ENCODE peak calls at places on chromosomes 11 and 22, in five cellular contexts. I, W, T, Q and N are unnamed samples.
A peak's percentile ranks its signal among the peaks of the same experiment; 100 is the strongest.

GRCh38 chr22:44909241-44909640 is 100.6 kb downstream of the PHF21B start:
- DNase-seq in Q (no peak), W (no peak), I (no peak), T (no peak), N (no peak)

GRCh38 chr11:134480129-134480652 is 68.1 kb upstream of the B3GAT1 start:
- DNase-seq in I (no peak), Q (no peak), W (no peak), T (no peak), N (no peak)

GRCh38 chr11:120890921-120891320 is 133.0 kb upstream of the TBCEL start:
- DNase-seq in T (no peak), I (no peak), W (no peak), Q (no peak), N (no peak)

GRCh38 chr22:28899199-28899853 is 16.0 kb downstream of the ZNRF3 start:
- DNase-seq in W (no peak), T (no peak), I (peak; percentile 20), Q (no peak), N (no peak)

GRCh38 chr22:28341001-28341400 is 338.6 kb downstream of the TTC28 start:
- DNase-seq in T (no peak), W (no peak), Q (no peak), I (peak; percentile 12), N (no peak)

GRCh38 chr11:2165571-2165970 is 4.6 kb upstream of the INS start:
- DNase-seq in W (no peak), I (no peak), T (no peak), Q (no peak), N (no peak)

GRCh38 chr11:45193695-45194094 is 47.3 kb downstream of the PRDM11 start:
- DNase-seq in Q (no peak), T (no peak), W (no peak), I (no peak), N (no peak)

GRCh38 chr11:69154211-69154913 is 1.4 kb upstream of the SMIM38 start:
- DNase-seq in Q (no peak), W (no peak), T (no peak), I (no peak), N (no peak)

GRCh38 chr11:63917685-63918523 is 940 bp upstream of the RCOR2 start:
- DNase-seq in I (no peak), Q (peak; percentile 43), W (no peak), T (peak; percentile 92), N (peak; percentile 82)

DNA sequence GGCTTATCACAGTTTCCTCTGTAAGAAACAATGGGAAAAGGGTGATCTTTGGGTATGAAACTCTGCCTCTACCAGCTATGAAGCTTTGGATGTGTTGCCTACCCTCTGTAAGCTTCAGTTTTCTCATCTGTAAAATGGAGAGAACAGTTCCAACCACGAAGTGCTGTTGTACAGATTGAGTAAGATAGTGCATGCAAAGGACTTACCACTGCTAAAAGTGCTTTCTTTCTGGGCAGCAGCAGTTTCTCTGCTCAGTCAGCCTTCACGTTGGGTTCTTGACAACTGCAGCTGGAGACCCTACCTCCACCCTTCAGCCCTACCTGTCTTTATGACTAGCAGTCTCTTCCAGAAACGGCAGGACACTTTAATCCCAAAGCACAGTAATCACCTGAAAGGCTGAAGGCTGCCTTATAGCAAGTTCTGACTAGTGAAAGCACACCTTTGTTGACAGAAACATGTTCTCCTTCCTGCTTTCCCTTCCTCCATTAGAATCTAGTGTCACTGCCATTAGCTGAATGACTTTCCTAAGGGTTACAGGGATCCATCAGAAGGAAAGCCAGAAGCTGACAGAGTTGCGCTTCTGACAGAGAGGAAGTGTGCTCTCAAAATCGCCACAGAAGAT is 91.4 kb downstream of the RPL27A start:
- DNase-seq in Q (no peak), T (no peak), I (no peak), W (no peak), N (no peak)
- TF ChIP-seq MXI1 in Q (no peak), T (no peak), I (no peak), W (no peak), N (no peak)

GRCh38 chr11:35419713-35420333 is 465 bp upstream of the SLC1A2 start:
- DNase-seq in W (no peak), Q (no peak), I (no peak), T (peak; percentile 71), N (no peak)

GRCh38 chr11:35418847-35419712 is at the start of gene SLC1A2:
- DNase-seq in W (no peak), Q (no peak), I (peak; percentile 19), T (peak; percentile 78), N (no peak)

GRCh38 chr11:35415488-35415887 is 3.9 kb downstream of the SLC1A2 start:
- DNase-seq in Q (no peak), I (no peak), T (no peak), W (no peak), N (no peak)

GRCh38 chr11:35420371-35420770 is 1.0 kb upstream of the SLC1A2 start:
- DNase-seq in I (no peak), W (no peak), T (peak; percentile 19), Q (no peak), N (no peak)

GRCh38 chr11:35418282-35418846 is 994 bp downstream of the SLC1A2 start:
- DNase-seq in W (no peak), I (no peak), Q (no peak), T (peak; percentile 32), N (no peak)
- TF ChIP-seq RAD21 in W (no peak), I (no peak), Q (no peak), T (no peak), N (no peak)

GRCh38 chr22:40428796-40429195 is 58.4 kb downstream of the SGSM3 start:
- DNase-seq in I (no peak), T (no peak), W (no peak), Q (no peak), N (no peak)

GRCh38 chr22:40423882-40424640 is 53.7 kb downstream of the SGSM3 start:
- DNase-seq in T (no peak), I (no peak), Q (no peak), W (no peak), N (no peak)

GRCh38 chr22:40425082-40425481 is 54.7 kb downstream of the SGSM3 start:
- DNase-seq in T (no peak), Q (no peak), I (no peak), W (no peak), N (no peak)

GRCh38 chr22:40429481-40429880 is 59.1 kb downstream of the SGSM3 start:
- DNase-seq in Q (no peak), T (no peak), W (no peak), I (no peak), N (no peak)

GRCh38 chr22:40426671-40427070 is 56.3 kb downstream of the SGSM3 start:
- DNase-seq in W (no peak), Q (no peak), I (peak; percentile 88), T (no peak), N (no peak)
- TF ChIP-seq MXI1 in W (no peak), Q (no peak), I (no peak), T (no peak), N (no peak)

GRCh38 chr11:112965601-112966125 is 4.4 kb downstream of the NCAM1 start:
- DNase-seq in T (no peak), I (no peak), W (no peak), Q (no peak), N (no peak)

GRCh38 chr11:112972399-112973115 is 11.3 kb downstream of the NCAM1 start:
- DNase-seq in I (no peak), Q (no peak), T (no peak), W (no peak), N (no peak)

GRCh38 chr11:112967082-112967481 is 5.9 kb downstream of the NCAM1 start:
- DNase-seq in T (no peak), W (no peak), Q (no peak), I (no peak), N (no peak)

GRCh38 chr11:112971200-112971599 is 10.0 kb downstream of the NCAM1 start:
- DNase-seq in W (no peak), Q (no peak), I (no peak), T (no peak), N (no peak)

DNA sequence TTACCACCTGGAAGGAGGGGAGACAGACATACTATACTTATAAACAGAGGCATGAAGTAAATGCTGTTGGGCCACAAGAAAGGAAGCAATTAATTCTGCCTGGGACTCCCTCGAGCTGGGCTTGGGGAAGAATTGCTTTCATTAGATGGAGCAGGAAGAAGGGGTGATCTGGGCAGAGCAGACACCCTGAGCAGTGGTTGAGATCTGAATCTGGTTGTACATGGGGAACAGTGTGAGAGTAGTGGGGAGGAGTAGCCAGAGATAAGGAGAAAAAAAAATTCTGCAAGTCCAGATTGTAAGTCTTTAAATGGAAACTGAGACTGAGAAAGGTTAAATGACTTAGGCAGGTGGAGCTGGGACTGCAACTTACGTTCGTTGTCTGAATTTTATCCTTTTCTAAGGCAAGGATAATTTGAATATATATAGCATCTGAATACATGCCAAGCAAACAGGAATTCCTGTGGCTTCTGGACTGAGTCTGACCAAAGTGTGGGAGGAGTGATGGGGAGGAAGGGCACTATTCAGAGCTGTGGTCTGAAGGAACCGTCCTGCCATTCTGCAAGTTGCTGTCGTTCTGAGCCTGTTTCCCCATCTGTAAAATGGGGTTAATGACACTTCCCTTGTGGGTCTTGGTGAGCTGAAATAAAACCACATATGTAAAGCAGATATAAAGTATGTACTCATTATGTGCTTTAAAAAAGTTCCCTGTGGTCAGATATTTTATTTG is 7.9 kb downstream of the NCAM1 start:
- DNase-seq in W (no peak), T (peak; percentile 25), Q (no peak), I (no peak), N (no peak)
- TF ChIP-seq RAD21 in W (no peak), T (no peak), Q (no peak), I (no peak), N (no peak)

GRCh38 chr22:46073683-46074504 is 76.4 kb upstream of the PPARA start:
- DNase-seq in Q (no peak), W (no peak), I (peak; percentile 42), T (no peak), N (no peak)
- TF ChIP-seq MXI1 in Q (no peak), W (no peak), I (peak; percentile 7), T (no peak), N (no peak)

DNA sequence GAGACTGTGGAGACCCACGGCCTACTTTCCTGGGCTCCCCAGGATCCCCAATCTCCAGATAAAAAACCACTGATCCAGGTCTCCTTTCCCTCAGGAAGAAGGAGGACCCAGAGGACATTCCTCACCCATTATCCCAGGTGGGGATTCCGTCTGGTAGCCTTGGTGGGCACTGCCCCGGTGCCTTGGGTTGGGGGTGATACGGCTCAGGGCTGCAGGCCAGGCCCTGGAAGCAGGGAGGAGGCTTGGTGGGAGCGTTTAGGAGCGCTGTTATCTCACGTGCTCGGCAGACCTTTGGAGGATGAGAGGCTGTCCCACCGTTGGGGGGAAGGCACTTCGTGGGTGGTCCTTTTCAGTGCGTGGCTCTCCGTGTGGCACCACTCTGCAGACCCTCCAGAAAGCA is 926.3 kb downstream of the BRD1 start:
- DNase-seq in Q (no peak), I (no peak), W (no peak), T (no peak), N (no peak)
- TF ChIP-seq RAD21 in Q (no peak), I (no peak), W (no peak), T (no peak), N (no peak)

GRCh38 chr22:50138988-50139387 is 31.5 kb upstream of the PANX2 start:
- DNase-seq in W (no peak), T (no peak), Q (peak; percentile 28), I (no peak), N (no peak)
- TF ChIP-seq MXI1 in W (no peak), T (no peak), Q (no peak), I (no peak), N (no peak)